ENCODE peak calls at places on chromosome 18, in eight cellular contexts. W is KBM-7; Y is Calu3; J is GM10248; D is pancreas; L is iris pigment epithelial cell; Z is astrocyte; N is stimulated activated CD8-positive, alpha-beta memory T cell treated with anti-CD3 and anti-CD28 coated beads, Interleukin-2, amount 100 ng/mL, for 1 hour. M is an unnamed sample.

GRCh38 chr18:33288082-33288716 is 152.3 kb downstream of the CCDC178 start:
- DNase-seq in Z (no peak), N (no peak), Y (no peak), W (no peak), L (no peak), J (no peak), D (no peak), M (no peak)

GRCh38 chr18:24259869-24260662 is 121.2 kb downstream of the CABYR start:
- DNase-seq in J (no peak), L (no peak), N (no peak), Y (no peak), Z (no peak), D (no peak), W (no peak), M (no peak)

GRCh38 chr18:10851824-10852225 is 297.5 kb downstream of the PIEZO2 start:
- DNase-seq in N (no peak), D (no peak), L (peak; percentile 64), Y (no peak), W (peak; percentile 65), Z (peak; percentile 31), J (peak; percentile 52), M (peak; percentile 57)

GRCh38 chr18:65606551-65607130 is 144.2 kb upstream of the CDH7 start:
- DNase-seq in W (peak; percentile 14), N (no peak), Y (no peak), L (no peak), Z (no peak), J (no peak), D (no peak), M (peak; percentile 15)

GRCh38 chr18:68713791-68714190 is 1.1 kb downstream of the TMX3 start:
- DNase-seq in N (no peak), L (peak; percentile 31), D (no peak), J (no peak), W (no peak), Y (no peak), Z (no peak), M (no peak)

GRCh38 chr18:74818776-74819175 is 221.1 kb downstream of the ZNF407 start:
- DNase-seq in N (no peak), Y (no peak), J (no peak), L (no peak), Z (no peak), W (no peak), D (no peak), M (no peak)

GRCh38 chr18:5543854-5544389 is at the start of gene EPB41L3:
- DNase-seq in N (no peak), J (no peak), L (peak; percentile 5), Y (no peak), D (no peak), W (peak; percentile 70), Z (peak; percentile 18), M (peak; percentile 30)

GRCh38 chr18:35186491-35187034 is 54.3 kb upstream of the ZNF397 start:
- DNase-seq in J (no peak), D (no peak), W (no peak), Z (no peak), N (no peak), L (no peak), Y (no peak), M (peak; percentile 3)

GRCh38 chr18:63677490-63678225 is 16.0 kb upstream of the SERPINB3 start:
- DNase-seq in J (no peak), Y (no peak), L (no peak), N (no peak), D (no peak), Z (no peak), W (no peak), M (peak; percentile 53)